ENCODE peak calls at places on chromosomes 5 and 9, in five cellular contexts. D is neural crest cell, A is NCI-H146, W is myocyte, S is NCI-H1436 treated with DMSO at 0.1 percent for 48 hours. E is an unnamed sample.
A peak's percentile ranks its signal among the peaks of the same experiment; 100 is the strongest.

GRCh38 chr9:21782207-21782606 is 20.2 kb upstream of the MTAP start:
- DNase-seq in D (no peak), A (no peak), W (no peak), S (no peak), E (no peak)

GRCh38 chr9:84349706-84350105 is 9.1 kb upstream of the SLC28A3 start:
- DNase-seq in D (no peak), A (no peak), W (no peak), S (no peak), E (no peak)

GRCh38 chr5:91269198-91269597 is 113.9 kb downstream of the ARRDC3 start:
- DNase-seq in D (no peak), A (no peak), W (no peak), S (no peak), E (no peak)

GRCh38 chr9:106753155-106753671 is 109.8 kb upstream of the ZNF462 start:
- DNase-seq in D (no peak), A (no peak), W (no peak), S (no peak), E (no peak)

GRCh38 chr5:108381955-108382783 is at the start of gene FBXL17:
- DNase-seq in D (peak; percentile 81), A (peak; percentile 95), W (peak; percentile 98), S (peak; percentile 57), E (peak; percentile 91)

GRCh38 chr5:147530801-147531389 is 21.0 kb upstream of the DPYSL3 start:
- DNase-seq in D (no peak), A (no peak), W (peak; percentile 40), S (no peak), E (peak; percentile 80)

GRCh38 chr5:3606121-3606831 is 10.6 kb downstream of the IRX1 start:
- DNase-seq in D (no peak), A (no peak), W (no peak), S (no peak), E (no peak)

GRCh38 chr5:15026011-15026481 is 154.5 kb upstream of the ANKH start:
- DNase-seq in D (no peak), A (no peak), W (no peak), S (no peak), E (peak; percentile 68)

GRCh38 chr5:113202904-113203716 is 226.5 kb downstream of the DCP2 start:
- DNase-seq in D (peak; percentile 53), A (no peak), W (no peak), S (no peak), E (peak; percentile 46)

GRCh38 chr9:134624827-134625181 is 16.8 kb upstream of the COL5A1 start:
- DNase-seq in D (no peak), A (no peak), W (peak; percentile 43), S (no peak), E (peak; percentile 86)

GRCh38 chr5:476102-476813 is 33.3 kb downstream of the EXOC3 start:
- DNase-seq in D (no peak), A (no peak), W (no peak), S (no peak), E (no peak)

GRCh38 chr9:101458955-101459631 is 23.5 kb upstream of the ALDOB start:
- DNase-seq in D (peak; percentile 5), A (peak; percentile 66), W (peak; percentile 83), S (peak; percentile 60), E (peak; percentile 88)

GRCh38 chr9:126838895-126839294 is 21.5 kb upstream of the ZBTB34 start:
- DNase-seq in D (no peak), A (no peak), W (no peak), S (no peak), E (no peak)

GRCh38 chr9:89662718-89663246 is 58.0 kb downstream of the GADD45G start:
- DNase-seq in D (no peak), A (peak; percentile 57), W (no peak), S (no peak), E (no peak)

GRCh38 chr5:172380992-172381643 is 73.2 kb downstream of the SH3PXD2B start:
- DNase-seq in D (no peak), A (no peak), W (no peak), S (no peak), E (peak; percentile 77)

GRCh38 chr5:138706655-138707480 is 46.4 kb upstream of the CTNNA1 start:
- DNase-seq in D (no peak), A (no peak), W (peak; percentile 49), S (no peak), E (peak; percentile 78)

GRCh38 chr5:101590384-101590783 is 687.3 kb upstream of the ST8SIA4 start:
- DNase-seq in D (no peak), A (peak; percentile 9), W (no peak), S (no peak), E (no peak)

GRCh38 chr5:93789173-93790070 is 48.0 kb upstream of the POU5F2 start:
- DNase-seq in D (no peak), A (peak; percentile 40), W (peak; percentile 49), S (no peak), E (peak; percentile 79)

GRCh38 chr9:136437430-136437829 is 2.2 kb downstream of the INPP5E start:
- DNase-seq in D (no peak), A (no peak), W (peak; percentile 47), S (no peak), E (peak; percentile 23)

GRCh38 chr5:156936972-156937371 is 26.1 kb downstream of the TIMD4 start:
- DNase-seq in D (no peak), A (no peak), W (no peak), S (no peak), E (no peak)

GRCh38 chr5:58261605-58262004 is 198.3 kb downstream of the PLK2 start:
- DNase-seq in D (no peak), A (no peak), W (peak; percentile 36), S (no peak), E (no peak)

GRCh38 chr9:22913026-22913425 is 466.4 kb downstream of the DMRTA1 start:
- DNase-seq in D (no peak), A (no peak), W (peak; percentile 23), S (no peak), E (no peak)

GRCh38 chr5:127925916-127926315 is 157.7 kb upstream of the SLC12A2 start:
- DNase-seq in D (no peak), A (no peak), W (peak; percentile 11), S (no peak), E (peak; percentile 33)

GRCh38 chr5:126956991-126957390 is 73.4 kb downstream of the MARCHF3 start:
- DNase-seq in D (no peak), A (no peak), W (no peak), S (no peak), E (no peak)

GRCh38 chr9:124345063-124345462 is 70.2 kb downstream of the PSMB7 start:
- DNase-seq in D (no peak), A (no peak), W (no peak), S (no peak), E (no peak)

GRCh38 chr9:9612755-9613154 is 1000.0 kb downstream of the PTPRD start:
- DNase-seq in D (no peak), A (no peak), W (no peak), S (no peak), E (no peak)

GRCh38 chr9:6417186-6417585 is 4.2 kb downstream of the UHRF2 start:
- DNase-seq in D (no peak), A (no peak), W (no peak), S (no peak), E (no peak)

GRCh38 chr5:153831976-153832375 is 206.7 kb downstream of the FAM114A2 start:
- DNase-seq in D (no peak), A (no peak), W (no peak), S (no peak), E (peak; percentile 17)

GRCh38 chr5:100505984-100506670 is 29.0 kb upstream of the FAM174A start:
- DNase-seq in D (no peak), A (no peak), W (peak; percentile 77), S (no peak), E (peak; percentile 91)

GRCh38 chr9:90037136-90037797 is 432.5 kb downstream of the GADD45G start:
- DNase-seq in D (no peak), A (peak; percentile 74), W (no peak), S (no peak), E (no peak)

GRCh38 chr9:69578026-69578425 is 94.1 kb downstream of the APBA1 start:
- DNase-seq in D (no peak), A (no peak), W (peak; percentile 91), S (no peak), E (no peak)

GRCh38 chr9:86046930-86047341 is 52.4 kb downstream of the GOLM1 start:
- DNase-seq in D (no peak), A (no peak), W (no peak), S (no peak), E (no peak)

GRCh38 chr5:76831108-76831447 is 12.2 kb downstream of the F2RL1 start:
- DNase-seq in D (no peak), A (no peak), W (peak; percentile 96), S (no peak), E (peak; percentile 75)

GRCh38 chr9:71162136-71162535 is 40.7 kb upstream of the TRPM3 start:
- DNase-seq in D (no peak), A (no peak), W (no peak), S (no peak), E (no peak)

GRCh38 chr9:77793909-77794308 is 145.8 kb upstream of the GNA14 start:
- DNase-seq in D (no peak), A (no peak), W (peak; percentile 52), S (no peak), E (peak; percentile 15)

GRCh38 chr9:125380406-125380805 is 118.8 kb downstream of the GAPVD1 start:
- DNase-seq in D (no peak), A (no peak), W (no peak), S (no peak), E (no peak)

E was measured in astrocyte of the spinal cord.